ENCODE peak calls at places on chromosomes 7 and 10, in five cellular contexts. One of them, this sample, is unnamed. For H3K36me3, the result is how much of the 10 kb centered on the place peaks cover.

GRCh38 chr10:6144609-6145413 is 56.0 kb downstream of the RBM17 start:
- DNase-seq in H1: no peak
- DNase-seq in neural progenitor cell: peak
- DNase-seq in PC-3: peak
- DNase-seq in A673: peak
- DNase-seq in this sample: peak

GRCh38 chr10:4131407-4132215 is 346.6 kb upstream of the KLF6 start:
- DNase-seq in H1: no peak
- DNase-seq in neural progenitor cell: no peak
- DNase-seq in PC-3: peak
- DNase-seq in A673: peak
- DNase-seq in this sample: no peak

GRCh38 chr10:69181433-69181832 is 1.4 kb downstream of the SUPV3L1 start:
- DNase-seq in H1: no peak
- DNase-seq in neural progenitor cell: peak
- DNase-seq in PC-3: no peak
- DNase-seq in A673: no peak
- DNase-seq in this sample: no peak

GRCh38 chr7:150359007-150359917 is 9.4 kb upstream of the REPIN1 start:
- DNase-seq in H1: no peak
- DNase-seq in neural progenitor cell: no peak
- DNase-seq in PC-3: no peak
- DNase-seq in A673: no peak
- DNase-seq in this sample: no peak

GRCh38 chr10:90930971-90931841 is 10.3 kb upstream of the ANKRD1 start:
- DNase-seq in H1: peak
- DNase-seq in neural progenitor cell: peak
- DNase-seq in PC-3: peak
- DNase-seq in A673: peak
- DNase-seq in this sample: peak

GRCh38 chr10:29136401-29136800 is 152.5 kb upstream of the LYZL1 start:
- DNase-seq in H1: no peak
- DNase-seq in neural progenitor cell: no peak
- DNase-seq in PC-3: no peak
- DNase-seq in A673: no peak
- DNase-seq in this sample: no peak

GRCh38 chr10:21160116-21160515 is 263.0 kb upstream of the NEBL start:
- DNase-seq in H1: no peak
- DNase-seq in neural progenitor cell: no peak
- DNase-seq in PC-3: peak
- DNase-seq in A673: no peak
- DNase-seq in this sample: no peak

GRCh38 chr7:88758355-88759215 is 915 bp upstream of the ZNF804B start:
- DNase-seq in H1: peak
- DNase-seq in neural progenitor cell: peak
- DNase-seq in PC-3: peak
- DNase-seq in A673: peak
- DNase-seq in this sample: peak

GRCh38 chr7:156920076-156920475 is 27.1 kb upstream of the LMBR1 start:
- DNase-seq in H1: no peak
- DNase-seq in neural progenitor cell: no peak
- DNase-seq in PC-3: no peak
- DNase-seq in A673: no peak
- DNase-seq in this sample: no peak
- TF ChIP-seq EZH2 in H1: no peak
- TF ChIP-seq EZH2 in neural progenitor cell: no peak
- TF ChIP-seq EZH2 in PC-3: no peak
- TF ChIP-seq EZH2 in A673: no peak
- TF ChIP-seq EZH2 in this sample: no peak

GRCh38 chr10:52451817-52452216 is 137.7 kb downstream of the DKK1 start:
- DNase-seq in H1: no peak
- DNase-seq in neural progenitor cell: no peak
- DNase-seq in PC-3: peak
- DNase-seq in A673: no peak
- DNase-seq in this sample: no peak
- H3K36me3 ChIP-seq in H1: under half
- H3K36me3 ChIP-seq in neural progenitor cell: under half
- H3K36me3 ChIP-seq in PC-3: under half
- H3K36me3 ChIP-seq in A673: under half
- H3K36me3 ChIP-seq in this sample: under half

DNA sequence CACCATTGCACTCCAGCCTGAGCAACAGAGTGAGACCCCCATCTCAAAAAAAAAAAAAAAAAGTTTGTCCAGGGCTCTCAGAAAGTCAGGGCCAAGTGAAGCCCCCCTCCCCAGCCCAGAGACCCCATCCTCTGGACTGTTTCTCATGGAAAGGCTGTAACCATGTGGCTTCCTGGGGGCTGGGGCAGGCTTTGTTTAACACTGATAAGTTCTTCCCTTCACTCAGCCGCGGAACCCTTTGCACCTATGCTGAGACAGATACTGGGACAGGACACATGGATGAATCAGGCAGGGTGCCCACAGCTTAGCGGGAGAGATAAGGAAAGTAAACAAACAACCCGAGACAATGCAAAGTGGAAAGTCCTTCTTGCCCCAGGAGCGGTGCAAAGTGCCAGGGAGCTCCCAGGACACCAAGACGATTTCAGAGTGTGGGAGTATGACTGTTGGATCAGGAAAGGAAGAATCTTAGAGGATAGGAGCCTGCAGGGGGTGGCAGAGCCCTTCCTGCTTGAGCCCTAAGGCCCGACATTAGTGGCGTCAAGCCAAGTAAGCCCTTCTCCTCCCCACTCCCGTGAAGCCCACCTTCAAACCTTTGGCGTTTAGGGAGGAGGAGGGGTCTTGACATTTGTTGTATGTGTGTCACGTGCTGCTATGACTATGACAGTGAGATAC is 11.6 kb downstream of the MLXIPL start:
- DNase-seq in H1: no peak
- DNase-seq in neural progenitor cell: peak
- DNase-seq in PC-3: peak
- DNase-seq in A673: peak
- DNase-seq in this sample: peak
- TF ChIP-seq CTCF in H1: peak
- TF ChIP-seq CTCF in neural progenitor cell: peak
- TF ChIP-seq CTCF in PC-3: peak
- TF ChIP-seq CTCF in A673: peak
- TF ChIP-seq CTCF in this sample: peak

GRCh38 chr10:132500781-132501415 is 36.7 kb upstream of the INPP5A start:
- DNase-seq in H1: no peak
- DNase-seq in neural progenitor cell: no peak
- DNase-seq in PC-3: no peak
- DNase-seq in A673: no peak
- DNase-seq in this sample: no peak
- TF ChIP-seq EZH2 in H1: no peak
- TF ChIP-seq EZH2 in neural progenitor cell: no peak
- TF ChIP-seq EZH2 in PC-3: no peak
- TF ChIP-seq EZH2 in A673: no peak
- TF ChIP-seq EZH2 in this sample: no peak

DNA sequence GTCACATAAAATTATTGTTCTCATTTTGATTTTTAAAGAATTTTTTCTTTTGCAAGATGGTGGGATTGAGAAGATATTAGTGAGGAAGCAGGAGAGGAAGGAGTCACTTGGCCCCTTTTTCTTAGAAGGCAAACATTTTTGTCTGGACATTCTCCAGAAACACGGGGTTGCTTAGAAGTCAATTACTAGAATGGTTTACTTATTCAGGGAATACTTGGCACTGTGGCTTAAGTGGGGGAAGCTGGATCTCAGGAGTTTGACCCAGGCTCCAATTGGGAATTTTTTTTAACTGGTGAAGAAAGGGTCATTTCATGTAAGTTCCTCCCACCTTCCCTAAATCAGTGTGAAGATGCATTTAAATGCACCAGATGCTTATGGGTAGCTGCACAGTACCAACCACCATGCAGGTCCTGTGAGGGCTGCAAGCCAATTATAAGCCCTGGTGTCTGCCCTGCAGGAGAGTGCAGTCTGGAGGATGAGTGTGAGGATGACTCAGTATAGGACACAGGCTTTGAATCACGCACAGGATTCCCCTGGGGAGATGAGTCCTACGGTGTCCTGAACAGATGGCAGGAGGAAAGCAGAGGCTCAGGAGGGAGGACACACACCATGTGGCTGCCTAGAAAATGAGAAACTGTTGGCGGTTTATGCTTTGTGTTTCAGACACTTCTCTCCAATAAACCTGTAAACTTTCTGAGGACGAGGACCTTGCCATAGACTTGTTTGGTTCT is 299.1 kb downstream of the PLXNA4 start:
- DNase-seq in H1: no peak
- DNase-seq in neural progenitor cell: no peak
- DNase-seq in PC-3: peak
- DNase-seq in A673: peak
- DNase-seq in this sample: no peak
- H3K36me3 ChIP-seq in H1: under half
- H3K36me3 ChIP-seq in neural progenitor cell: under half
- H3K36me3 ChIP-seq in PC-3: under half
- H3K36me3 ChIP-seq in A673: under half
- H3K36me3 ChIP-seq in this sample: under half

This sample was measured in GM23338.